ENCODE peak calls at places on chromosomes 11 and 22, in eight cellular contexts. B, U, I, M, Z, S, E and G are unnamed samples. For H3K27me3, the result is how much of the 10 kb centered on the place peaks cover.

GRCh38 chr11:61532136-61533038 is 23.8 kb downstream of the LRRC10B start:
- DNase-seq in B (peak), U (no peak), I (no peak), M (no peak), Z (peak), S (peak), E (no peak), G (no peak)

GRCh38 chr11:4543561-4543960 is 1.4 kb upstream of the OR52M1 start:
- DNase-seq in B (no peak), U (no peak), I (no peak), M (no peak), Z (no peak), S (no peak), E (no peak), G (no peak)

GRCh38 chr11:9396310-9396709 is 11.9 kb downstream of the IPO7 start:
- DNase-seq in B (no peak), U (no peak), I (no peak), M (no peak), Z (no peak), S (no peak), E (no peak), G (no peak)

GRCh38 chr11:44732564-44732963 is 5.8 kb downstream of the TSPAN18 start:
- DNase-seq in B (no peak), U (no peak), I (no peak), M (no peak), Z (no peak), S (no peak), E (no peak), G (no peak)

GRCh38 chr22:38397189-38398097 is 57.6 kb downstream of the KCNJ4 start:
- DNase-seq in B (peak), U (peak), I (no peak), M (no peak), Z (no peak), S (peak), E (no peak), G (no peak)

GRCh38 chr11:74905326-74905725 is 43.6 kb downstream of the XRRA1 start:
- DNase-seq in B (no peak), U (no peak), I (no peak), M (no peak), Z (no peak), S (no peak), E (no peak), G (no peak)

GRCh38 chr22:29716814-29717213 is 3.0 kb upstream of the CABP7 start:
- DNase-seq in B (peak), U (no peak), I (no peak), M (peak), Z (peak), S (peak), E (no peak), G (no peak)

GRCh38 chr11:116772443-116773202 is at the start of gene BUD13:
- DNase-seq in B (peak), U (peak), I (peak), M (peak), Z (peak), S (peak), E (peak), G (peak)

GRCh38 chr11:44622190-44622650 is 56.8 kb downstream of the CD82 start:
- DNase-seq in B (peak), U (peak), I (no peak), M (no peak), Z (peak), S (peak), E (no peak), G (peak)

GRCh38 chr22:20298803-20299735 is 20.8 kb downstream of the DGCR6L start:
- DNase-seq in B (peak), U (peak), I (peak), M (peak), Z (peak), S (peak), E (no peak), G (peak)

GRCh38 chr22:32269316-32269715 is 14.2 kb upstream of the SLC5A4 start:
- DNase-seq in B (no peak), U (no peak), I (no peak), M (no peak), Z (no peak), S (no peak), E (no peak), G (no peak)

GRCh38 chr22:19132693-19133400 is 1.7 kb downstream of the TSSK2 start:
- DNase-seq in B (no peak), U (no peak), I (no peak), M (no peak), Z (no peak), S (no peak), E (no peak), G (no peak)

GRCh38 chr11:2765491-2765890 is 65.7 kb upstream of the KCNQ1OT1 start:
- DNase-seq in B (no peak), U (no peak), I (no peak), M (no peak), Z (no peak), S (no peak), E (no peak), G (no peak)

GRCh38 chr11:32333335-32333991 is 101.9 kb downstream of the WT1 start:
- DNase-seq in B (peak), U (peak), I (peak), M (no peak), Z (peak), S (peak), E (no peak), G (no peak)

GRCh38 chr11:125649465-125650166 is 24.7 kb downstream of the CHEK1 start:
- DNase-seq in B (no peak), U (no peak), I (no peak), M (no peak), Z (no peak), S (no peak), E (no peak), G (no peak)

GRCh38 chr11:46984987-46985386 is 48.4 kb downstream of the CSTPP1 start:
- DNase-seq in B (no peak), U (no peak), I (no peak), M (no peak), Z (no peak), S (no peak), E (no peak), G (no peak)

GRCh38 chr11:128409476-128409875 is 177.9 kb downstream of the ETS1 start:
- DNase-seq in B (no peak), U (no peak), I (no peak), M (no peak), Z (no peak), S (no peak), E (no peak), G (peak)

GRCh38 chr22:50600967-50601668 is 525 bp downstream of the MAPK8IP2 start:
- DNase-seq in B (no peak), U (peak), I (no peak), M (no peak), Z (no peak), S (peak), E (no peak), G (no peak)

GRCh38 chr11:76233936-76234703 is 27.8 kb upstream of the WNT11 start:
- DNase-seq in B (peak), U (peak), I (no peak), M (no peak), Z (no peak), S (no peak), E (peak), G (no peak)

GRCh38 chr11:76169473-76169881 is 36.8 kb downstream of the WNT11 start:
- DNase-seq in B (no peak), U (no peak), I (no peak), M (no peak), Z (no peak), S (no peak), E (peak), G (no peak)

GRCh38 chr11:74731301-74732094 is at the start of gene CHRDL2:
- DNase-seq in B (no peak), U (no peak), I (no peak), M (no peak), Z (no peak), S (peak), E (no peak), G (no peak)

GRCh38 chr11:109320595-109320994 is 101.4 kb upstream of the C11orf87 start:
- DNase-seq in B (no peak), U (no peak), I (no peak), M (peak), Z (no peak), S (no peak), E (no peak), G (no peak)

DNA sequence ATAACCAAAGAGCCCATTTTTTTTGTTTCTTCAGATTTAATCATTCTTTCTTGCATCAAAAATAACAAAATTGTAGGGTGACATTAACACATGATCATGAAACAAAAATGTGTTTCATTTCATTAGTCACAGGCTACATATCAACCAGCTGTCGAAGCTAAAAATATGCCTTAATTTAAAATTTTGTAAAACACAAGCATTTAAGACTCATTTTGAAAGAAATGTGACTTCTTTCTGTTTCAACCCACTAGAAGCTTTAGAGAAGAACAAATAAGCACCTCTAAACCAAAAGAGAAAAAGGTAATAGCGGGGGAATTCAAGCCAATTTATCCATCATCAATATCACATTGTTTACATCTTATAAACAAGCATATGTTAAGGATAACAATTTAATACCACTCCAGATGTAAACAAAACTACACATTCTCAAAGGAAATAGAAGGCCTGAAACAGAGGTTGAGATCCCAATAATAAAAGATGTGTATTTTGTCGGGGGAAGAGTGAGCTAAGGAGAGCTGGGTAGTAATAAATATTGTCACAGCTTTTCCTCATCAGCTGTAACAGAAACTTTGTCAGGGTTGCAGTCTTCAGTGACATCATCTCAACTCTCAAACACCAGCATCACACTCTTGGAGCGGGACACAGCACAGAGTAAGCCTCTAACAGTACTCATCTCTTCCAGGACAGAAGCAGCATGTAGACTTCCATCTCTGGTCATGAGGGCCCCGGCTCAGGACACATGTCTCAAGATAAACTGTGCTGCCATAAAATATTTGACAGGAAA is 42.0 kb downstream of the ALG9 start:
- DNase-seq in B (no peak), U (no peak), I (no peak), M (no peak), Z (no peak), S (no peak), E (peak), G (no peak)
- TF ChIP-seq POLR2AphosphoS5 in B (no peak), U (no peak), I (no peak), M (no peak), Z (no peak), S (no peak), E (no peak), G (no peak)

DNA sequence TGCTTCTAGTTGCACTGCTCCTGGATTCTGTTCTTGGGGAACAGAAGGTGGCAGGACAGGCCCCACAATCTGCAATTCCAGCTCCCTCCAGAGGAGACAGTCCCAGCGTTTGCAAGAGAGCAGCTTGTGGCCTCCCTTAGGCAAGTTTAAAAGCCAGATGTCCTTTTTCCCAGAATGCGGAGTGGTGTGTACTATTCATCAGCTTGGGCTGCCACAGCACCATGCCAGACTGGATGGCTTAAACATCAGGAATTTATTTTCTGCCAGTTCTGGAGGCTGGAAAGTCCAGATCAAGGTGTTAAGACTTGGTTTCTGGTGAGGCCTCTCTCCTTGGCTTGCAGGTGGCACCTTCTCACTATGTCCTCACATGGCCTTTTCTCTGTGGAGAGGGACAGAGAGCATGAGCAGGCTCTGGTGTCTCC is 11.7 kb downstream of the MIAT start:
- DNase-seq in B (peak), U (peak), I (no peak), M (peak), Z (no peak), S (peak), E (no peak), G (no peak)
- TF ChIP-seq CTCF in B (no peak), U (no peak), I (no peak), M (peak), Z (no peak), S (peak), E (peak), G (no peak)

GRCh38 chr11:16403448-16403803 is 47.1 kb upstream of the SOX6 start:
- DNase-seq in B (no peak), U (no peak), I (no peak), M (no peak), Z (no peak), S (no peak), E (no peak), G (no peak)
- H3K27me3 ChIP-seq in B (under half), U (under half), I (under half), M (under half), Z (under half), S (half or more), E (under half), G (under half)

GRCh38 chr11:86577663-86578636 is 94.5 kb downstream of the ME3 start:
- DNase-seq in B (peak), U (peak), I (no peak), M (peak), Z (no peak), S (no peak), E (no peak), G (peak)
- TF ChIP-seq POLR2AphosphoS5 in B (peak), U (peak), I (peak), M (no peak), Z (peak), S (no peak), E (no peak), G (peak)